ENCODE peak calls at places on chromosomes 6 and 20, in six cellular contexts. One of them, this sample, is unnamed. For H3K27me3, the result is how much of the 10 kb centered on the place peaks cover.

GRCh38 chr20:59082981-59083380 is 40.4 kb upstream of the PRELID3B start:
- DNase-seq in neural progenitor cell: no peak
- DNase-seq in transverse colon: no peak
- DNase-seq in AG04450: no peak
- DNase-seq in upper lobe of right lung: no peak
- DNase-seq in uterus: no peak
- DNase-seq in this sample: peak

GRCh38 chr20:58684291-58684690 is 8.3 kb upstream of the NPEPL1 start:
- DNase-seq in AG04450: no peak
- DNase-seq in uterus: no peak
- DNase-seq in upper lobe of right lung: no peak
- DNase-seq in transverse colon: no peak
- DNase-seq in neural progenitor cell: no peak
- DNase-seq in this sample: no peak

GRCh38 chr6:170017603-170018274 is 266.3 kb downstream of the ERMARD start:
- DNase-seq in transverse colon: no peak
- DNase-seq in AG04450: no peak
- DNase-seq in neural progenitor cell: no peak
- DNase-seq in upper lobe of right lung: no peak
- DNase-seq in uterus: no peak
- DNase-seq in this sample: no peak

GRCh38 chr20:35171753-35172433 is at the start of gene PROCR:
- DNase-seq in transverse colon: peak
- DNase-seq in AG04450: peak
- DNase-seq in uterus: peak
- DNase-seq in upper lobe of right lung: peak
- DNase-seq in neural progenitor cell: peak
- DNase-seq in this sample: peak

GRCh38 chr20:16476032-16476431 is 97.2 kb downstream of the KIF16B start:
- DNase-seq in uterus: no peak
- DNase-seq in transverse colon: no peak
- DNase-seq in upper lobe of right lung: no peak
- DNase-seq in AG04450: no peak
- DNase-seq in neural progenitor cell: peak
- DNase-seq in this sample: peak

GRCh38 chr6:112639436-112639835 is 292.3 kb downstream of the RFPL4B start:
- DNase-seq in AG04450: peak
- DNase-seq in transverse colon: no peak
- DNase-seq in uterus: no peak
- DNase-seq in neural progenitor cell: no peak
- DNase-seq in upper lobe of right lung: no peak
- DNase-seq in this sample: no peak

GRCh38 chr6:1771324-1771723 is 161.6 kb downstream of the FOXC1 start:
- DNase-seq in upper lobe of right lung: no peak
- DNase-seq in neural progenitor cell: no peak
- DNase-seq in uterus: no peak
- DNase-seq in transverse colon: no peak
- DNase-seq in AG04450: no peak
- DNase-seq in this sample: no peak

GRCh38 chr6:164612731-164613130 is 696.7 kb downstream of the C6orf118 start:
- DNase-seq in AG04450: no peak
- DNase-seq in neural progenitor cell: peak
- DNase-seq in uterus: no peak
- DNase-seq in upper lobe of right lung: no peak
- DNase-seq in transverse colon: no peak
- DNase-seq in this sample: no peak

GRCh38 chr20:23225407-23226060 is 125.1 kb upstream of the NXT1 start:
- DNase-seq in neural progenitor cell: no peak
- DNase-seq in upper lobe of right lung: no peak
- DNase-seq in uterus: no peak
- DNase-seq in transverse colon: peak
- DNase-seq in AG04450: peak
- DNase-seq in this sample: no peak

DNA sequence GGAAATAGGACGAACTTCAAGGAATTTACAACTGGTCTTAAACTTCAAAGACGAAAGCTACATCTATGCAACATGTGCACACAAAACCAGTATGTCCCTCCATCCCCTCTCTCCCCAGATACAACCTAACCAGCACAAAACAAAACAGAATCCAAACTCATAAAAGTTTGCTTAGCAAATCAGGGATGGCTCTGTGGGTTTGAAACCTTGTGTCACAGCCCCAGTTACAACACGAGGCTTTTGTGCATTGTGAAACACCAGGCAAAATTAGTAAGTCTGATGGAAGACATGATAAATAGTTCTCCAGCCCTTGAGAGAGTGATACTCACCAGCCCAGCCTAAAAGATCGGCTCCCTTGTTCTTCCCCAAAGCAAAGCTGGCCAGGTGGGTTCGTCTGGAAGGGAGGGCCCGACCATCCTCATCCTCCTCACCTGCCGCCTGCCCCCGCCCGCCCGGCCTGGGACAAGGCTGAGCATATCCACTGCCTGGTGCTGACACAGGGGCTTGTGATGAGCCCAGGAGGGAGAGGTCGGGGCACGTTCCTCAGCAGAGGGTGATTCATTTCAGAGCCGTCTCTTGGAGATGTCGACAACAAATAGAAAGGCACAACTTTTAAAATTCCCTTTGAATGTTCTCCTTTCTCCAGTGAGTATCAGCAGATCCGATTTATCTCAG is 198.0 kb downstream of the TFAP2C start:
- DNase-seq in transverse colon: no peak
- DNase-seq in uterus: peak
- DNase-seq in upper lobe of right lung: no peak
- DNase-seq in AG04450: no peak
- DNase-seq in neural progenitor cell: no peak
- DNase-seq in this sample: peak
- H3K27me3 ChIP-seq in transverse colon: under half
- H3K27me3 ChIP-seq in uterus: under half
- H3K27me3 ChIP-seq in upper lobe of right lung: under half
- H3K27me3 ChIP-seq in AG04450: under half
- H3K27me3 ChIP-seq in neural progenitor cell: under half
- H3K27me3 ChIP-seq in this sample: under half

GRCh38 chr6:3228791-3229565 is 1.5 kb upstream of the TUBB2B start:
- DNase-seq in upper lobe of right lung: peak
- DNase-seq in neural progenitor cell: peak
- DNase-seq in uterus: no peak
- DNase-seq in transverse colon: no peak
- DNase-seq in AG04450: no peak
- DNase-seq in this sample: no peak
- H3K27me3 ChIP-seq in upper lobe of right lung: half or more
- H3K27me3 ChIP-seq in neural progenitor cell: under half
- H3K27me3 ChIP-seq in uterus: under half
- H3K27me3 ChIP-seq in transverse colon: half or more
- H3K27me3 ChIP-seq in AG04450: half or more
- H3K27me3 ChIP-seq in this sample: under half

DNA sequence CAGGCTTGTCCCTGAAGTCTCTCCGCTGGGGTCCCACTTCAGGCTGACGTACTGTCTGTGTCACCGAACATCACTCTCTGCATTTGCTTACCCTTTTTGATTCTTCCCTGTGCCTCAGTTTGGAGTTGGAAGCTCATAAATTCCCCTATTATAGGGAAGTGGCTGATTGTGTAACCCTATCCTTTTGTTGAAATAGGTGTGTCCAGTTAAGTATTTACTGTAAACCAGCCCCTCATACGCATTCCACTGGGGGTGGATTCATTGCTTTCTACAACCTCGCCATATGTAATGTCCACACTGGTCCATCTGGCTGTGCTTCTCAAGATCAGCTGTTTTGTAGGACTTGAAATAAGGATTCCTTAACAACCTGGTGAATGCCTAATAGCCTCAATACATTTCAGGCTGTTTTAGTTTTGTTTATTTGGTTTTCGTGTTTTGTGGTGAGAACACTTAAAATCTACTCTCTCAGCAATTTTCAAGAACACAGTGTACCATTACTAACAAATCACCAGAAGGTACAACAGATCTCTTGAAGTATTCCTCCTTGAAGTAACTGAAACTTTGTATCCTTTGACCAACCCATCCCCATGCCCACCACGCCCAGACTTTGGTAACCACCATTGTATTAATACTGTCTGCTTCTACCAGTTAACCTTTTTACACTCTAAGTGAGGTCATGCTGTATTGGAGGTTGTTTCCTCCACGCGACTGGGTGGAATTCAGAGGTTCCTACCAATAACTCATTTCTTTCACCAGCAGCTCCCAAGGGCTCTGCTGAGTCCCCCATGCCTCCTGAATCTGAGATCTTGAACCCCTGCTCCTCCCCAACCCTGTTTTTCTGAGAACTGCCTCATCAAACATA is 5.9 kb upstream of the TRIM40 start:
- DNase-seq in neural progenitor cell: no peak
- DNase-seq in upper lobe of right lung: no peak
- DNase-seq in AG04450: no peak
- DNase-seq in transverse colon: no peak
- DNase-seq in uterus: no peak
- DNase-seq in this sample: no peak
- H3K27me3 ChIP-seq in neural progenitor cell: half or more
- H3K27me3 ChIP-seq in upper lobe of right lung: under half
- H3K27me3 ChIP-seq in AG04450: half or more
- H3K27me3 ChIP-seq in transverse colon: half or more
- H3K27me3 ChIP-seq in uterus: under half
- H3K27me3 ChIP-seq in this sample: under half

GRCh38 chr6:167717867-167718266 is 108.8 kb upstream of the AFDN start:
- DNase-seq in transverse colon: no peak
- DNase-seq in neural progenitor cell: no peak
- DNase-seq in AG04450: no peak
- DNase-seq in uterus: no peak
- DNase-seq in upper lobe of right lung: no peak
- DNase-seq in this sample: no peak
- H3K27me3 ChIP-seq in transverse colon: under half
- H3K27me3 ChIP-seq in neural progenitor cell: under half
- H3K27me3 ChIP-seq in AG04450: under half
- H3K27me3 ChIP-seq in uterus: under half
- H3K27me3 ChIP-seq in upper lobe of right lung: under half
- H3K27me3 ChIP-seq in this sample: under half

GRCh38 chr20:49052334-49052733 is 6.2 kb downstream of the CSE1L start:
- DNase-seq in upper lobe of right lung: no peak
- DNase-seq in neural progenitor cell: no peak
- DNase-seq in transverse colon: no peak
- DNase-seq in uterus: no peak
- DNase-seq in AG04450: no peak
- DNase-seq in this sample: no peak

GRCh38 chr20:49054032-49054643 is 8.0 kb downstream of the CSE1L start:
- DNase-seq in transverse colon: no peak
- DNase-seq in neural progenitor cell: no peak
- DNase-seq in uterus: no peak
- DNase-seq in AG04450: no peak
- DNase-seq in upper lobe of right lung: no peak
- DNase-seq in this sample: no peak
- H3K27me3 ChIP-seq in transverse colon: under half
- H3K27me3 ChIP-seq in neural progenitor cell: under half
- H3K27me3 ChIP-seq in uterus: under half
- H3K27me3 ChIP-seq in AG04450: under half
- H3K27me3 ChIP-seq in upper lobe of right lung: under half
- H3K27me3 ChIP-seq in this sample: under half

DNA sequence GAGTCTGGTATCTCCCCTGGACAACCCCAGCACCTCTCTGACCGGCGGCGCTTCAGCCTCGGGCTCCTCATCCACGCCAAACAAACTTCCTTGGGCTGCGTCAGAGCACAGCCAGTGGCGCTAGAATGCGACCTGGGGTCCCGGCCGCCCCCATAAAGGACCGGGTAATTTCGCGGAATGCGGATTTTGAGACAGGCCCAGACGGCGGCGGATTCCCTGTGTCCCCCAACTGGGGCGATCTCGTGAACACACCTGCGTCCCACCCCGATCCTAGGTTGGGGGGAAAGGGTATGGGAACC is 1.6 kb downstream of the FOXP4 start:
- DNase-seq in uterus: no peak
- DNase-seq in neural progenitor cell: peak
- DNase-seq in upper lobe of right lung: no peak
- DNase-seq in transverse colon: no peak
- DNase-seq in AG04450: no peak
- DNase-seq in this sample: no peak
- H3K27me3 ChIP-seq in uterus: under half
- H3K27me3 ChIP-seq in neural progenitor cell: half or more
- H3K27me3 ChIP-seq in upper lobe of right lung: under half
- H3K27me3 ChIP-seq in transverse colon: under half
- H3K27me3 ChIP-seq in AG04450: under half
- H3K27me3 ChIP-seq in this sample: under half

GRCh38 chr20:63740070-63740500 is 509 bp downstream of the SLC2A4RG start:
- DNase-seq in upper lobe of right lung: peak
- DNase-seq in uterus: peak
- DNase-seq in neural progenitor cell: peak
- DNase-seq in AG04450: no peak
- DNase-seq in transverse colon: peak
- DNase-seq in this sample: no peak

GRCh38 chr20:63741676-63742380 is 2.3 kb downstream of the SLC2A4RG start:
- DNase-seq in neural progenitor cell: no peak
- DNase-seq in transverse colon: no peak
- DNase-seq in upper lobe of right lung: peak
- DNase-seq in uterus: peak
- DNase-seq in AG04450: no peak
- DNase-seq in this sample: no peak

GRCh38 chr20:63741354-63741675 is 1.7 kb downstream of the SLC2A4RG start:
- DNase-seq in uterus: no peak
- DNase-seq in neural progenitor cell: no peak
- DNase-seq in AG04450: no peak
- DNase-seq in transverse colon: no peak
- DNase-seq in upper lobe of right lung: no peak
- DNase-seq in this sample: no peak

GRCh38 chr20:63739129-63740069 is at the start of gene SLC2A4RG:
- DNase-seq in transverse colon: peak
- DNase-seq in uterus: peak
- DNase-seq in neural progenitor cell: peak
- DNase-seq in upper lobe of right lung: peak
- DNase-seq in AG04450: no peak
- DNase-seq in this sample: no peak

DNA sequence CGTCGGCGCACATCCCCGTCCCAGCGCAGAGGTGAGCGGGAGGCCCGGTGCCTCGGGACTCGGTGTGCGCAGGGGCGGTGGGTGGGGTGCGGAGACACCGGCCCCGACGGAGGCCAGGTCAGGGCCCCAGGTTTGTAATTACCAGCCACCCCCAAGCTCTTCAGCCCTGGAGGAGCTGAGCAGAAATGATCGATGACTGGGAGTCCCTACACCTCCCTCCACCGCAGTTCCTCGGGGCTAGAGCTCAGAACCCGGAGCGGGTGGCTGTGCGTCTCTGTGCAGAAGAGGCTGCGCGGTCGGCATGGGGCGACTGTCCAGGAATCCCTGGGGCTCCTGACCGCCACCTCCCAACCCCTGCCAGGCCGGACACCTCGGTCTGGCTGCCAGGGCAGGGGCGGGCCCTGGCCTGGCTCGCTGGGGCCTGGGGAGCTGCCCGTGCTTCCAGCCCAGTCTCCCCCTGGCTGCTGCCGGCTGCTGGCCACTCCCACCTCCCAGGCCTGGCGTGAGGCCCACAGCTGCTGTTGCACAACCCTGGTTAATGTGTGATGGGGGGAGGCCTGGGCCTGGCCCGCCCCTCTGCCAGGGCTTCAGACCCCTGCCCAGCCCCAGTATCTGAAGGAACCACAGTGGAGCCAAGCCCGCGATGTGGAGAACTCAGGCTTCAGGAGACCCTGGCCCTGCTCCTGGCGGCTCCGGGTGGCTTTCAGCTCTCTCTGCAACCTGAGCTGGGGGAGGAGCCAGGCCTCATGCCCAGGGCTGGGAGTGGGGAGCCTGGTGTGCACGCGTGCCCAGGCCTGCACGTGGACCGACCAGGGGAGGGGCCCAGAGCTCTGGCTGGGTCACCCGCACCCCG is 1.2 kb downstream of the SLC2A4RG start:
- DNase-seq in upper lobe of right lung: peak
- DNase-seq in uterus: peak
- DNase-seq in neural progenitor cell: peak
- DNase-seq in AG04450: peak
- DNase-seq in transverse colon: peak
- DNase-seq in this sample: peak
- H3K27me3 ChIP-seq in upper lobe of right lung: under half
- H3K27me3 ChIP-seq in uterus: under half
- H3K27me3 ChIP-seq in neural progenitor cell: under half
- H3K27me3 ChIP-seq in AG04450: under half
- H3K27me3 ChIP-seq in transverse colon: under half
- H3K27me3 ChIP-seq in this sample: under half

This sample was measured in BJ.